ENCODE peak calls at places on chromosome 18, in four cellular contexts. W is psoas muscle, Z is EL, L is KBM-7. K is an unnamed sample.
A peak's percentile ranks its signal among the peaks of the same experiment; 100 is the strongest.

GRCh38 chr18:51150430-51150746 is 47.1 kb downstream of the MEX3C start:
- DNase-seq in Z (no peak), L (no peak), W (no peak), K (no peak)

GRCh38 chr18:11909081-11909410 is 929 bp upstream of the MPPE1 start:
- DNase-seq in Z (no peak), W (no peak), L (peak; percentile 39), K (no peak)

GRCh38 chr18:10353791-10354190 is 100.6 kb upstream of the APCDD1 start:
- DNase-seq in L (no peak), Z (peak; percentile 81), W (no peak), K (no peak)

GRCh38 chr18:45365835-45366234 is 249.4 kb upstream of the SLC14A2 start:
- DNase-seq in W (no peak), Z (no peak), L (no peak), K (no peak)

GRCh38 chr18:78873916-78874505 is 105.6 kb upstream of the SALL3 start:
- DNase-seq in Z (no peak), L (no peak), W (no peak), K (no peak)

GRCh38 chr18:78699516-78699915 is 280.1 kb upstream of the SALL3 start:
- DNase-seq in Z (no peak), L (no peak), W (no peak), K (no peak)

GRCh38 chr18:79400091-79400590 is 4.4 kb downstream of the NFATC1 start:
- DNase-seq in L (no peak), W (peak; percentile 82), Z (no peak), K (peak; percentile 88)

GRCh38 chr18:54223568-54224241 is 764 bp downstream of the MBD2 start:
- DNase-seq in L (peak; percentile 40), Z (peak; percentile 92), W (peak; percentile 66), K (peak; percentile 84)

GRCh38 chr18:49237031-49237430 is 223.4 kb downstream of the DYM start:
- DNase-seq in Z (no peak), W (no peak), L (no peak), K (no peak)

GRCh38 chr18:57864615-57865121 is 61.6 kb upstream of the ATP8B1 start:
- DNase-seq in W (no peak), Z (peak; percentile 26), L (no peak), K (no peak)

GRCh38 chr18:75219684-75220083 is 9.1 kb downstream of the TSHZ1 start:
- DNase-seq in Z (no peak), W (no peak), L (no peak), K (no peak)

GRCh38 chr18:41226186-41226585 is 728.8 kb upstream of the PIK3C3 start:
- DNase-seq in Z (no peak), L (no peak), W (no peak), K (no peak)

GRCh38 chr18:52175406-52175805 is 164.6 kb upstream of the DCC start:
- DNase-seq in Z (no peak), W (no peak), L (no peak), K (no peak)

GRCh38 chr18:37874721-37875120 is 309.1 kb upstream of the CELF4 start:
- DNase-seq in Z (no peak), W (no peak), L (no peak), K (no peak)

GRCh38 chr18:46497129-46497528 is 159.9 kb downstream of the LOXHD1 start:
- DNase-seq in W (no peak), L (peak; percentile 32), Z (peak; percentile 16), K (peak; percentile 56)

GRCh38 chr18:79698668-79699335 is 19.2 kb downstream of the CTDP1 start:
- DNase-seq in W (no peak), Z (no peak), L (no peak), K (no peak)

GRCh38 chr18:10791141-10791808 is 265.4 kb downstream of the NAPG start:
- DNase-seq in Z (no peak), W (no peak), L (no peak), K (no peak)

GRCh38 chr18:13548106-13548819 is 178.1 kb downstream of the FAM210A start:
- DNase-seq in W (no peak), Z (no peak), L (peak; percentile 19), K (peak; percentile 80)

GRCh38 chr18:78138993-78139496 is 840.6 kb upstream of the SALL3 start:
- DNase-seq in W (no peak), L (no peak), Z (no peak), K (no peak)

GRCh38 chr18:44564922-44565321 is 115.8 kb upstream of the SETBP1 start:
- DNase-seq in Z (peak; percentile 63), L (no peak), W (no peak), K (no peak)

GRCh38 chr18:63236417-63236816 is 83.2 kb downstream of the BCL2 start:
- DNase-seq in W (peak; percentile 51), L (peak; percentile 70), Z (no peak), K (no peak)

GRCh38 chr18:7520200-7520780 is 46.8 kb upstream of the PTPRM start:
- DNase-seq in L (no peak), Z (no peak), W (no peak), K (no peak)

GRCh38 chr18:33483908-33484307 is 43.4 kb upstream of the CCDC178 start:
- DNase-seq in L (no peak), Z (no peak), W (no peak), K (no peak)

GRCh38 chr18:45255142-45255890 is 360.0 kb upstream of the SLC14A2 start:
- DNase-seq in L (no peak), Z (peak; percentile 94), W (no peak), K (no peak)

GRCh38 chr18:46051731-46052461 is 20.2 kb downstream of the PSTPIP2 start:
- DNase-seq in W (no peak), L (no peak), Z (peak; percentile 70), K (no peak)

GRCh38 chr18:49861659-49862058 is 48.3 kb upstream of the ACAA2 start:
- DNase-seq in Z (no peak), L (peak; percentile 38), W (no peak), K (peak; percentile 56)

GRCh38 chr18:68796936-68797690 is 767 bp upstream of the CCDC102B start:
- DNase-seq in L (no peak), W (no peak), Z (peak; percentile 80), K (no peak)

GRCh38 chr18:77645170-77645872 is 395.7 kb downstream of the GALR1 start:
- DNase-seq in L (no peak), W (no peak), Z (no peak), K (no peak)

GRCh38 chr18:55415258-55415871 is 172.6 kb downstream of the TCF4 start:
- DNase-seq in Z (peak; percentile 79), L (peak; percentile 73), W (peak; percentile 92), K (peak; percentile 93)

GRCh38 chr18:45503988-45504387 is 111.3 kb upstream of the SLC14A2 start:
- DNase-seq in W (no peak), Z (no peak), L (no peak), K (no peak)

GRCh38 chr18:22723741-22724140 is 209.4 kb upstream of the RBBP8 start:
- DNase-seq in L (no peak), Z (no peak), W (no peak), K (no peak)

GRCh38 chr18:30562231-30562630 is 480.3 kb downstream of the DSC3 start:
- DNase-seq in Z (no peak), W (no peak), L (no peak), K (no peak)

GRCh38 chr18:63994783-63995399 is 25.0 kb downstream of the SERPINB8 start:
- DNase-seq in L (peak; percentile 66), Z (peak; percentile 67), W (no peak), K (peak; percentile 80)

GRCh38 chr18:79458131-79458838 is 62.6 kb downstream of the NFATC1 start:
- DNase-seq in W (peak; percentile 85), Z (peak; percentile 73), L (no peak), K (no peak)

GRCh38 chr18:35444636-35445035 is 53.1 kb downstream of the INO80C start:
- DNase-seq in L (no peak), Z (no peak), W (no peak), K (no peak)

GRCh38 chr18:48679236-48679635 is 140.4 kb downstream of the CTIF start:
- DNase-seq in Z (no peak), L (peak; percentile 37), W (no peak), K (no peak)

GRCh38 chr18:62524443-62525200 is 1.8 kb downstream of the ZCCHC2 start:
- DNase-seq in Z (peak; percentile 64), L (peak; percentile 65), W (peak; percentile 73), K (peak; percentile 81)

GRCh38 chr18:23133860-23134779 is 1.2 kb upstream of the CABLES1 start:
- DNase-seq in W (no peak), Z (no peak), L (peak; percentile 42), K (no peak)